ENCODE peak calls at places on chromosome 11, in six cellular contexts. One of them, this sample, is unnamed.

GRCh38 chr11:128802358-128802981 is 64.6 kb downstream of the KCNJ1 start:
- DNase-seq in H9: peak
- DNase-seq in mesenchymal stem cell: peak
- DNase-seq in K562: no peak
- DNase-seq in mammary epithelial cell: peak
- DNase-seq in fibroblast of lung: peak
- DNase-seq in this sample: no peak

GRCh38 chr11:89279176-89279575 is 101.5 kb downstream of the TYR start:
- DNase-seq in H9: no peak
- DNase-seq in mesenchymal stem cell: no peak
- DNase-seq in K562: no peak
- DNase-seq in mammary epithelial cell: no peak
- DNase-seq in fibroblast of lung: no peak
- DNase-seq in this sample: no peak

GRCh38 chr11:34570584-34570983 is 50.3 kb upstream of the EHF start:
- DNase-seq in H9: no peak
- DNase-seq in mesenchymal stem cell: no peak
- DNase-seq in K562: no peak
- DNase-seq in mammary epithelial cell: peak
- DNase-seq in fibroblast of lung: no peak
- DNase-seq in this sample: peak

GRCh38 chr11:105741488-105742020 is 131.7 kb downstream of the GRIA4 start:
- DNase-seq in H9: no peak
- DNase-seq in mesenchymal stem cell: no peak
- DNase-seq in K562: no peak
- DNase-seq in mammary epithelial cell: no peak
- DNase-seq in fibroblast of lung: no peak
- DNase-seq in this sample: no peak

GRCh38 chr11:36249271-36249670 is 40.0 kb downstream of the COMMD9 start:
- DNase-seq in H9: no peak
- DNase-seq in mesenchymal stem cell: peak
- DNase-seq in K562: no peak
- DNase-seq in mammary epithelial cell: peak
- DNase-seq in fibroblast of lung: peak
- DNase-seq in this sample: peak

GRCh38 chr11:18527512-18527911 is 770 bp upstream of the TSG101 start:
- DNase-seq in H9: no peak
- DNase-seq in mesenchymal stem cell: peak
- DNase-seq in K562: no peak
- DNase-seq in mammary epithelial cell: peak
- DNase-seq in fibroblast of lung: peak
- DNase-seq in this sample: peak

GRCh38 chr11:46347637-46348311 is 511 bp downstream of the DGKZ start:
- DNase-seq in H9: no peak
- DNase-seq in mesenchymal stem cell: no peak
- DNase-seq in K562: peak
- DNase-seq in mammary epithelial cell: no peak
- DNase-seq in fibroblast of lung: no peak
- DNase-seq in this sample: no peak

GRCh38 chr11:108697872-108698473 is 33.1 kb downstream of the DDX10 start:
- DNase-seq in H9: peak
- DNase-seq in mesenchymal stem cell: peak
- DNase-seq in K562: peak
- DNase-seq in mammary epithelial cell: peak
- DNase-seq in fibroblast of lung: peak
- DNase-seq in this sample: peak

DNA sequence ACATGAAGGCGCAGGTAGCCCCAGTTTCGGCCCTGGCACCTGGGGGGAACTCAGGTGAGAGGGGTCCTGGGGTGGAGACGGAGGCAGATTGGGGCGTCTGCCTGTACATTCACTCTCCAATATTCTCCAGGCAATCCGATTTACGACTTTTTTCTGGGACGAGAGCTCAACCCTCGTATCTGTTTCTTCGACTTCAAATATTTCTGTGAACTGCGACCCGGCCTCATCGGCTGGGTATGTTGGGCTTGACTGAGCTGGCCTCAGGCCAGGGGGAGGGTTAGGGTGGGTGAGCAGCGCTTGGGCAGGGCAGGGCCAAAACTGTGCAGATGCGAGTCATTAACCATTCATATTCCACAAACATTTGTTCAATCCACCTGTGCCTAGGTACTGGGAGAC is 1.7 kb downstream of the TM7SF2 start:
- DNase-seq in H9: no peak
- DNase-seq in mesenchymal stem cell: no peak
- DNase-seq in K562: no peak
- DNase-seq in mammary epithelial cell: no peak
- DNase-seq in fibroblast of lung: peak
- DNase-seq in this sample: no peak
- H3K9ac ChIP-seq in H9: peak
- H3K9ac ChIP-seq in mesenchymal stem cell: peak
- H3K9ac ChIP-seq in K562: peak
- H3K9ac ChIP-seq in mammary epithelial cell: no peak
- H3K9ac ChIP-seq in fibroblast of lung: no peak
- H3K9ac ChIP-seq in this sample: peak

GRCh38 chr11:27443746-27444465 is 28.7 kb downstream of the LGR4 start:
- DNase-seq in H9: no peak
- DNase-seq in mesenchymal stem cell: no peak
- DNase-seq in K562: no peak
- DNase-seq in mammary epithelial cell: no peak
- DNase-seq in fibroblast of lung: no peak
- DNase-seq in this sample: no peak

GRCh38 chr11:27433742-27434141 is 38.8 kb downstream of the LGR4 start:
- DNase-seq in H9: no peak
- DNase-seq in mesenchymal stem cell: no peak
- DNase-seq in K562: no peak
- DNase-seq in mammary epithelial cell: no peak
- DNase-seq in fibroblast of lung: no peak
- DNase-seq in this sample: no peak

GRCh38 chr11:27438595-27438981 is 34.0 kb downstream of the LGR4 start:
- DNase-seq in H9: no peak
- DNase-seq in mesenchymal stem cell: no peak
- DNase-seq in K562: no peak
- DNase-seq in mammary epithelial cell: no peak
- DNase-seq in fibroblast of lung: no peak
- DNase-seq in this sample: no peak

GRCh38 chr11:27440090-27440489 is 32.5 kb downstream of the LGR4 start:
- DNase-seq in H9: no peak
- DNase-seq in mesenchymal stem cell: no peak
- DNase-seq in K562: no peak
- DNase-seq in mammary epithelial cell: no peak
- DNase-seq in fibroblast of lung: no peak
- DNase-seq in this sample: no peak

GRCh38 chr11:27437824-27438594 is 34.6 kb downstream of the LGR4 start:
- DNase-seq in H9: no peak
- DNase-seq in mesenchymal stem cell: no peak
- DNase-seq in K562: no peak
- DNase-seq in mammary epithelial cell: no peak
- DNase-seq in fibroblast of lung: no peak
- DNase-seq in this sample: no peak
- H3K9ac ChIP-seq in H9: no peak
- H3K9ac ChIP-seq in mesenchymal stem cell: no peak
- H3K9ac ChIP-seq in K562: no peak
- H3K9ac ChIP-seq in mammary epithelial cell: no peak
- H3K9ac ChIP-seq in fibroblast of lung: no peak
- H3K9ac ChIP-seq in this sample: no peak

GRCh38 chr11:76148941-76149613 is 57.2 kb downstream of the WNT11 start:
- DNase-seq in H9: no peak
- DNase-seq in mesenchymal stem cell: no peak
- DNase-seq in K562: no peak
- DNase-seq in mammary epithelial cell: no peak
- DNase-seq in fibroblast of lung: no peak
- DNase-seq in this sample: no peak
- H3K9ac ChIP-seq in H9: no peak
- H3K9ac ChIP-seq in mesenchymal stem cell: no peak
- H3K9ac ChIP-seq in K562: no peak
- H3K9ac ChIP-seq in mammary epithelial cell: no peak
- H3K9ac ChIP-seq in fibroblast of lung: no peak
- H3K9ac ChIP-seq in this sample: no peak

GRCh38 chr11:71998649-71999310 is at the start of gene IL18BP:
- DNase-seq in H9: no peak
- DNase-seq in mesenchymal stem cell: no peak
- DNase-seq in K562: no peak
- DNase-seq in mammary epithelial cell: no peak
- DNase-seq in fibroblast of lung: no peak
- DNase-seq in this sample: no peak

GRCh38 chr11:71998061-71998460 is 648 bp upstream of the IL18BP start:
- DNase-seq in H9: no peak
- DNase-seq in mesenchymal stem cell: no peak
- DNase-seq in K562: no peak
- DNase-seq in mammary epithelial cell: no peak
- DNase-seq in fibroblast of lung: no peak
- DNase-seq in this sample: no peak

GRCh38 chr11:72000591-72000867 is 1.8 kb downstream of the IL18BP start:
- DNase-seq in H9: no peak
- DNase-seq in mesenchymal stem cell: no peak
- DNase-seq in K562: no peak
- DNase-seq in mammary epithelial cell: no peak
- DNase-seq in fibroblast of lung: no peak
- DNase-seq in this sample: no peak

GRCh38 chr11:71999813-72000590 is 1.3 kb downstream of the IL18BP start:
- DNase-seq in H9: no peak
- DNase-seq in mesenchymal stem cell: no peak
- DNase-seq in K562: peak
- DNase-seq in mammary epithelial cell: no peak
- DNase-seq in fibroblast of lung: no peak
- DNase-seq in this sample: no peak

DNA sequence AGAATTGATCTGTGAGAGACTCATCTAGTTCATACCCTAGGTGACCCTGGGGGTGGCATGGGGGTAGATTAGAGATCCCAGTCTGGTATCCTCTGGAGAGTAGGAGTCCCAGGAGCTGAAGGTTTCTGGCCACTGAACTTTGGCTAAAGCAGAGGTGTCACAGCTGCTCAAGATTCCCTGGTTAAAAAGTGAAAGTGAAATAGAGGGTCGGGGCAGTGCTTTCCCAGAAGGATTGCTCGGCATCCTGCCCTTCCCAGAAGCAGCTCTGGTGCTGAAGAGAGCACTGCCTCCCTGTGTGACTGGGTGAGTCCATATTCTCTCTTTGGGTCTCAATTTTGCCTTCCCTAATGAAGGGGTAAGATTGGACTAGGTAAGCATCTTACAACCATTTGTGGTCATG is 651 bp downstream of the IL18BP start:
- DNase-seq in H9: no peak
- DNase-seq in mesenchymal stem cell: peak
- DNase-seq in K562: no peak
- DNase-seq in mammary epithelial cell: no peak
- DNase-seq in fibroblast of lung: peak
- DNase-seq in this sample: peak
- H3K9ac ChIP-seq in H9: no peak
- H3K9ac ChIP-seq in mesenchymal stem cell: peak
- H3K9ac ChIP-seq in K562: peak
- H3K9ac ChIP-seq in mammary epithelial cell: no peak
- H3K9ac ChIP-seq in fibroblast of lung: no peak
- H3K9ac ChIP-seq in this sample: no peak

DNA sequence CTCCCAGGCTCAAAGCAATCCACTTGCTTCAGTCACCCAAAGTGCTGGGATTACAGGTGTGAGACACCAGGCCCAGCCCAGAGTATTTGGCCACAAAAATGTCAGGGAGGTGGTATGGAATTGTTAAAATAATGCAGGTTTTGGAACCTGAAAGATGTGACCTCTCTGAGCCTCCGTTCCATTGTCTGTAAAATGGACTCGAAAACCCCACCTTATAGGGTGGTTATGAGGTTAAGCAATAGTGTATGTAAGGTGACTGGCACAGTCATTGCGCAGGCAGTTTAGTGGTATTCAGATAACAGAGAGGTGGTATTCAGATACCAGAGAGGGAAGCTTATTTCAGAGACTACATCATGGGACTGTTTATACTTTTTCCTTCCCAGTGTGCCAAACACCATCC is 52.5 kb upstream of the PRSS23 start:
- DNase-seq in H9: no peak
- DNase-seq in mesenchymal stem cell: no peak
- DNase-seq in K562: no peak
- DNase-seq in mammary epithelial cell: no peak
- DNase-seq in fibroblast of lung: no peak
- DNase-seq in this sample: no peak
- H3K9ac ChIP-seq in H9: no peak
- H3K9ac ChIP-seq in mesenchymal stem cell: no peak
- H3K9ac ChIP-seq in K562: no peak
- H3K9ac ChIP-seq in mammary epithelial cell: no peak
- H3K9ac ChIP-seq in fibroblast of lung: no peak
- H3K9ac ChIP-seq in this sample: no peak

GRCh38 chr11:125072210-125072960 is 9.3 kb downstream of the SLC37A2 start:
- DNase-seq in H9: no peak
- DNase-seq in mesenchymal stem cell: no peak
- DNase-seq in K562: no peak
- DNase-seq in mammary epithelial cell: no peak
- DNase-seq in fibroblast of lung: no peak
- DNase-seq in this sample: no peak
- H3K9ac ChIP-seq in H9: no peak
- H3K9ac ChIP-seq in mesenchymal stem cell: no peak
- H3K9ac ChIP-seq in K562: no peak
- H3K9ac ChIP-seq in mammary epithelial cell: no peak
- H3K9ac ChIP-seq in fibroblast of lung: no peak
- H3K9ac ChIP-seq in this sample: no peak

GRCh38 chr11:10354389-10354788 is 49.5 kb downstream of the ADM start:
- DNase-seq in H9: no peak
- DNase-seq in mesenchymal stem cell: no peak
- DNase-seq in K562: no peak
- DNase-seq in mammary epithelial cell: no peak
- DNase-seq in fibroblast of lung: peak
- DNase-seq in this sample: no peak
- H3K9ac ChIP-seq in H9: no peak
- H3K9ac ChIP-seq in mesenchymal stem cell: no peak
- H3K9ac ChIP-seq in K562: no peak
- H3K9ac ChIP-seq in mammary epithelial cell: no peak
- H3K9ac ChIP-seq in fibroblast of lung: no peak
- H3K9ac ChIP-seq in this sample: no peak